ENCODE peak calls at places on chromosomes 16 and 17, in six cellular contexts. A is heart left ventricle; Z is fibroblast of lung; E is CD4-positive, alpha-beta memory T cell; X is colonic mucosa; K is transverse colon. Q is an unnamed sample.

GRCh38 chr16:50737420-50737959 is 4.4 kb upstream of the CYLD start:
- DNase-seq in Z (no peak), K (no peak), X (no peak), E (no peak), A (no peak), Q (no peak)

GRCh38 chr17:66076546-66077190 is 115.3 kb downstream of the CEP112 start:
- DNase-seq in E (no peak), Z (no peak), X (no peak), A (peak; percentile 60), K (no peak), Q (no peak)

GRCh38 chr17:32142857-32143524 is 689 bp downstream of the RHOT1 start:
- DNase-seq in K (peak; percentile 68), Z (peak; percentile 79), X (peak; percentile 77), E (no peak), A (peak; percentile 72), Q (peak; percentile 68)

GRCh38 chr16:86578499-86579267 is at the start of gene FOXL1:
- DNase-seq in K (no peak), X (no peak), Z (peak; percentile 83), A (peak; percentile 71), E (no peak), Q (no peak)

GRCh38 chr17:41666708-41667279 is 21.9 kb upstream of the EIF1 start:
- DNase-seq in X (peak; percentile 92), Z (peak; percentile 51), E (peak; percentile 84), K (peak; percentile 91), A (peak; percentile 90), Q (peak; percentile 82)

GRCh38 chr16:23302045-23302956 is at the start of gene SCNN1B:
- DNase-seq in K (peak; percentile 86), X (peak; percentile 66), A (no peak), Z (no peak), E (no peak), Q (no peak)

GRCh38 chr17:2347805-2348685 is 10.7 kb downstream of the SGSM2 start:
- DNase-seq in X (peak; percentile 63), Z (peak; percentile 74), A (peak; percentile 58), K (peak; percentile 54), E (no peak), Q (peak; percentile 74)

GRCh38 chr17:45091778-45092425 is 30.8 kb downstream of the NMT1 start:
- DNase-seq in E (no peak), A (no peak), X (no peak), K (no peak), Z (peak; percentile 36), Q (no peak)

GRCh38 chr16:9791566-9791965 is 390.7 kb downstream of the GRIN2A start:
- DNase-seq in X (no peak), K (no peak), E (no peak), A (no peak), Z (no peak), Q (no peak)

GRCh38 chr16:48381201-48381600 is 4.0 kb downstream of the SIAH1 start:
- DNase-seq in A (no peak), E (no peak), K (no peak), X (no peak), Z (peak; percentile 57), Q (no peak)

GRCh38 chr16:57611184-57611583 is 17.2 kb upstream of the ADGRG1 start:
- DNase-seq in K (no peak), A (no peak), X (no peak), Z (peak; percentile 49), E (no peak), Q (no peak)

GRCh38 chr16:77295896-77296295 is 96.7 kb downstream of the SYCE1L start:
- DNase-seq in A (no peak), Z (no peak), K (no peak), E (no peak), X (no peak), Q (no peak)

GRCh38 chr17:56481654-56482053 is 111.8 kb upstream of the NOG start:
- DNase-seq in K (no peak), A (no peak), Z (no peak), X (no peak), E (no peak), Q (no peak)

GRCh38 chr17:57166803-57167202 is 81.8 kb downstream of the AKAP1 start:
- DNase-seq in K (no peak), X (no peak), E (no peak), Z (no peak), A (no peak), Q (no peak)

GRCh38 chr17:8041249-8041928 is 2.5 kb downstream of the ALOX15B start:
- DNase-seq in E (peak; percentile 29), A (no peak), K (peak; percentile 56), Z (peak; percentile 53), X (peak; percentile 30), Q (peak; percentile 57)

GRCh38 chr17:17624776-17625175 is 33.3 kb upstream of the PEMT start:
- DNase-seq in E (no peak), A (no peak), X (no peak), K (no peak), Z (no peak), Q (no peak)

GRCh38 chr16:54407596-54407995 is 121.0 kb upstream of the IRX3 start:
- DNase-seq in Z (peak; percentile 55), K (no peak), A (no peak), E (no peak), X (no peak), Q (no peak)

GRCh38 chr16:1430759-1431496 is at the start of gene PERCC1:
- DNase-seq in A (no peak), E (no peak), Z (no peak), X (no peak), K (no peak), Q (no peak)

GRCh38 chr16:165218-165538 is 600 bp upstream of the HBM start:
- DNase-seq in A (no peak), Z (no peak), K (no peak), X (no peak), E (no peak), Q (no peak)

GRCh38 chr17:77217136-77217535 is 76.4 kb downstream of the SEC14L1 start:
- DNase-seq in Z (no peak), K (no peak), X (no peak), A (no peak), E (no peak), Q (no peak)

GRCh38 chr17:57548421-57549385 is 196.4 kb downstream of the CCDC182 start:
- DNase-seq in X (no peak), E (no peak), K (no peak), A (peak; percentile 48), Z (peak; percentile 61), Q (peak; percentile 33)

GRCh38 chr17:68061512-68062313 is 26.2 kb downstream of the KPNA2 start:
- DNase-seq in E (no peak), X (no peak), Z (no peak), A (no peak), K (no peak), Q (no peak)

GRCh38 chr17:48444531-48445247 is 14.7 kb upstream of the SKAP1 start:
- DNase-seq in A (no peak), X (no peak), E (no peak), Z (no peak), K (no peak), Q (no peak)

GRCh38 chr17:80382446-80382845 is 32.5 kb upstream of the ENDOV start:
- DNase-seq in E (no peak), A (no peak), X (no peak), K (no peak), Z (no peak), Q (no peak)
- H3K36me3 ChIP-seq in E (peaks cover 100% of the 10 kb centered on the region), A (peaks cover 100% of the 10 kb centered on the region), X (peaks cover 25% of the 10 kb centered on the region), K (peaks cover 73% of the 10 kb centered on the region), Z (peaks cover 51% of the 10 kb centered on the region), Q (peaks cover 45% of the 10 kb centered on the region)

GRCh38 chr17:12099412-12099811 is 78.7 kb downstream of the MAP2K4 start:
- DNase-seq in K (no peak), A (no peak), Z (no peak), E (no peak), X (no peak), Q (no peak)

GRCh38 chr17:12107905-12108304 is 87.2 kb downstream of the MAP2K4 start:
- DNase-seq in K (no peak), A (no peak), E (no peak), Z (peak; percentile 46), X (no peak), Q (no peak)

GRCh38 chr17:12104831-12105230 is 84.2 kb downstream of the MAP2K4 start:
- DNase-seq in Z (no peak), A (no peak), X (no peak), E (no peak), K (no peak), Q (no peak)
- H3K36me3 ChIP-seq in Z (no peaks in the 10 kb centered on the region), A (peaks cover 9% of the 10 kb centered on the region), X (no peaks in the 10 kb centered on the region), E (no peaks in the 10 kb centered on the region), K (no peaks in the 10 kb centered on the region), Q (peaks cover 7% of the 10 kb centered on the region)

GRCh38 chr16:30004811-30005242 is 6.0 kb downstream of the DOC2A start:
- DNase-seq in X (no peak), K (no peak), E (no peak), A (no peak), Z (no peak), Q (no peak)
- H3K36me3 ChIP-seq in X (no peaks in the 10 kb centered on the region), K (no peaks in the 10 kb centered on the region), E (peaks cover 4% of the 10 kb centered on the region), A (peaks cover 10% of the 10 kb centered on the region), Z (peaks cover 8% of the 10 kb centered on the region), Q (peaks cover 37% of the 10 kb centered on the region)

DNA sequence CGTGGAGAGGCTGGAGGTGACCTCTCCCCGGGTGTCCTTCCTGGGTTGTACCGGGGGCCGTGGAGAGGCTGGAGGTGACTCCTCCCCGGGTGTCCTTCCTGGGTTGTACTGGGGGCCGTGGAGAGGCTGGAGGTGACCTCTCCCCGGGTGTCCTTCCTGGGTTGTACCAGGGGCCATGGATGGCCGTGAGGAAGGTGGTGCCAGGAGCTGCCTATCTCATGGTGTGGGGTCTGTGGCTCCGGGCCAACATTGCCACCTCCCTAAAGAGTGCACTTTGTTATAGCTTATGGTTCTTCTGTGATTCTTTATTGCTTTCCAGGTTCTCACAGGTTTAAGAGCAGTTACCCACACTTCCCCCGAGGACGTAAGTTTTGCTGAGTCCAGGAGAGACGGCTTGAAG is 86.3 kb upstream of the ZNF750 start:
- DNase-seq in Z (no peak), K (no peak), E (no peak), A (no peak), X (no peak), Q (no peak)
- H3K36me3 ChIP-seq in Z (peaks cover 22% of the 10 kb centered on the region), K (peaks cover 14% of the 10 kb centered on the region), E (peaks cover 48% of the 10 kb centered on the region), A (peaks cover 84% of the 10 kb centered on the region), X (no peaks in the 10 kb centered on the region), Q (peaks cover 94% of the 10 kb centered on the region)

Q was measured in HAP-1.